ENCODE peak calls at places on chromosomes 6 and 20, in five cellular contexts. P is lung, A is GM12878, Q is AG04449, X is NT2/D1. S is an unnamed sample.

GRCh38 chr6:79048611-79049010 is 29.4 kb downstream of the PHIP start:
- DNase-seq in X (peak; percentile 5), P (no peak), A (no peak), Q (no peak), S (no peak)

GRCh38 chr6:112150363-112150762 is 63.0 kb downstream of the FAM229B start:
- DNase-seq in P (no peak), A (no peak), Q (no peak), X (no peak), S (no peak)

GRCh38 chr6:85343428-85343827 is 106.5 kb upstream of the NT5E start:
- DNase-seq in Q (no peak), P (no peak), X (no peak), A (no peak), S (no peak)

GRCh38 chr6:2739335-2739734 is 11.4 kb downstream of the MYLK4 start:
- DNase-seq in Q (no peak), P (no peak), X (peak; percentile 28), A (no peak), S (peak; percentile 29)

GRCh38 chr20:16541226-16541625 is 32.0 kb downstream of the KIF16B start:
- DNase-seq in X (no peak), P (no peak), A (no peak), Q (no peak), S (no peak)

GRCh38 chr6:28802417-28803336 is 121.1 kb downstream of the TRIM27 start:
- DNase-seq in P (no peak), Q (no peak), X (no peak), A (no peak), S (no peak)

GRCh38 chr6:2127484-2127911 is 117.9 kb downstream of the GMDS start:
- DNase-seq in X (no peak), Q (no peak), P (no peak), A (peak; percentile 5), S (no peak)

GRCh38 chr6:57162516-57162915 is 9.6 kb upstream of the BAG2 start:
- DNase-seq in X (no peak), P (no peak), A (no peak), Q (no peak), S (no peak)

GRCh38 chr6:9456241-9456658 is 958.6 kb downstream of the TFAP2A start:
- DNase-seq in Q (no peak), A (no peak), X (peak; percentile 48), P (no peak), S (no peak)

GRCh38 chr6:168625602-168626001 is 184.6 kb downstream of the SMOC2 start:
- DNase-seq in A (no peak), Q (no peak), P (no peak), X (no peak), S (no peak)

GRCh38 chr6:134235937-134236751 is 81.8 kb downstream of the SGK1 start:
- DNase-seq in P (no peak), A (peak; percentile 77), Q (no peak), X (no peak), S (peak; percentile 47)

GRCh38 chr6:42417641-42418112 is 34.0 kb downstream of the TRERF1 start:
- DNase-seq in X (no peak), P (no peak), A (no peak), Q (no peak), S (no peak)

DNA sequence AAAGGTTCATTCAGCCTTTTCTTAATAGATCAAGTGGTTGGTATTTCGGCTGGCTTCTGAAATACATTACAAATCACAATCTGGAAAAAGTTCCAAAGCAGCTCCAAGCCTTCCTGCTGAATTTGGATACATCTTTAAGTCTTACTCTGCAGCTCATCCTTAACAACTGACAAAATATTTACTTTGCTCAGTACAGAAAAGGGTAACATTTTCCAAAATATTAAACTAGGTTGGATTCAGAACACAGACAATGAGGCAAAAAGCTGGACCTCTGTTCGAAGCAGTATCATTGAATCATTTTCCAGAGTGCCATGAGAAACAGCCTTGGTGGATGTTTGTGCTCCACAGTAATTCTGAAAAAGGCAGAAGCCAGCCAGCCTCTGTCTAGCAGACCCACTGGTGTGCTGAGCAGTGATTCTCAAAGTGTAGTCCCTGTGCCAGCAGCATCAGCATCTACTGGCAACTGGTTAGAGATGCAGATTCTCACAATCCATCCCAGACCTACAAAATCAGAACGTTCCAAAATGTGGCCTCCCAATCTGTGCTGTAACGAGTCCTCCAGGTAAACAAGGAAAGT is 162.2 kb downstream of the AIG1 start:
- DNase-seq in X (no peak), P (no peak), Q (no peak), A (no peak), S (no peak)
- H3K4me3 ChIP-seq in X (no peak overlapping the region), P (no peak overlapping the region), Q (no peak overlapping the region), A (no peak overlapping the region), S (no peak overlapping the region)

DNA sequence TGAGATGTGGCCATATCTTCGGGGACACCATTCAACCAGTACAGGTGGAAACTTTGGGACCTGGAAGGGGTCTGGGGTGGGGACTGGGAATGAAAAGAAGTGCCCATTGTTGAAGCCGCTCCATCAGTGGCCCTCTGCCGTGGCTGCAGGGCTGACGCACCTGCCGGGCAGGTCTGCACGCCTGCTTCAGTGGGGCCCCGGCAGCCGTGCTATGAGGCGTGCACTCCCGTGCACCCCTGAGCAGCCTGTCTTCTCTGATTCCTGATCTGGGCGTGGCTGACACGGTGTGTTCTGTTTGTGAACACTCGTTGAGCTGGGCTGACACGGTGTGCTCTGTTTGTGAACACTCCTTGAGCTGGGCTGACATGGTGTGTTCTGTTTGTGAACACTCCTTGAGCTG is 155.9 kb downstream of the TAF4 start:
- DNase-seq in Q (no peak), P (no peak), A (no peak), X (no peak), S (no peak)
- H3K4me3 ChIP-seq in Q (no peak overlapping the region), P (no peak overlapping the region), A (no peak overlapping the region), X (no peak overlapping the region), S (no peak overlapping the region)

DNA sequence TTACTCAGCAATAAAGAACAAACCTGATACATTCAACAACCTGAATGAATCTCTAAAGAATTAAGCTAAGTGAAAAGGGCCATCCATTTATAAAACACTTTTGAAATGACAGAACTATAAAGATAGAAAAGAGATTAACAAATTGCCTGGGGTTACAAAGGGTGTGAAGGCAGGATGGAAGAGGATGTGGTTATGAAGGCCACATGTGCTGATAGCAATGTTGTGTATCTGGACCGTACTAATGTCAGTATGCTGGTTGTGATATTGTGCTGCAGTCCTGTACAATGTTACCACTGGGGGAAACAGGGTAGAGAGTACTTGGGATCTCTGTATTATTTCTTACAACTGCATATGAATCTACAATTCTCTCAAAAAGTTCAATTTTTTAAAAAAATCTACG is 36.4 kb downstream of the ELOVL5 start:
- DNase-seq in Q (no peak), P (no peak), A (no peak), X (no peak), S (no peak)
- H3K4me3 ChIP-seq in Q (no peak overlapping the region), P (no peak overlapping the region), A (no peak overlapping the region), X (no peak overlapping the region), S (no peak overlapping the region)

GRCh38 chr6:153781306-153781705 is 257.7 kb upstream of the OPRM1 start:
- DNase-seq in Q (no peak), P (no peak), A (no peak), X (no peak), S (no peak)
- H3K4me3 ChIP-seq in Q (no peak overlapping the region), P (no peak overlapping the region), A (no peak overlapping the region), X (no peak overlapping the region), S (no peak overlapping the region)